ENCODE peak calls at places on chromosomes 13 and 19, in five cellular contexts. A is IMR-90, V is astrocyte, Y is ascending aorta, X is WERI-Rb-1. G is an unnamed sample. For H3K36me3, the result is how much of the 10 kb centered on the place peaks cover.

GRCh38 chr19:51246153-51246552 is 4.7 kb upstream of the SIGLECL1 start:
- DNase-seq in V (no peak), Y (no peak), A (peak), X (no peak), G (peak)

GRCh38 chr19:35641515-35642151 is at the start of gene ETV2:
- DNase-seq in Y (no peak), X (peak), V (no peak), A (peak), G (peak)

GRCh38 chr13:35164324-35164932 is 222.4 kb downstream of the NBEA start:
- DNase-seq in Y (no peak), X (no peak), A (peak), V (peak), G (no peak)

GRCh38 chr13:93182406-93182805 is 44.2 kb upstream of the GPC6 start:
- DNase-seq in V (no peak), X (no peak), Y (no peak), A (no peak), G (no peak)

GRCh38 chr19:34321735-34322134 is 43.3 kb upstream of the GPI start:
- DNase-seq in V (no peak), A (no peak), Y (no peak), X (no peak), G (no peak)

GRCh38 chr13:26785845-26786630 is 25.5 kb upstream of the GPR12 start:
- DNase-seq in Y (no peak), X (no peak), V (no peak), A (no peak), G (no peak)

GRCh38 chr13:97810152-97810551 is 143.3 kb upstream of the IPO5 start:
- DNase-seq in X (no peak), Y (no peak), A (peak), V (no peak), G (peak)

GRCh38 chr19:14440049-14440448 is 6.9 kb downstream of the PKN1 start:
- DNase-seq in A (no peak), V (no peak), Y (peak), X (no peak), G (no peak)

GRCh38 chr19:41939861-41940442 is 11.7 kb upstream of the ERFL start:
- DNase-seq in V (no peak), A (no peak), X (peak), Y (no peak), G (no peak)

GRCh38 chr13:39209731-39210633 is 171.7 kb downstream of the NHLRC3 start:
- DNase-seq in A (peak), Y (no peak), V (no peak), X (no peak), G (no peak)

GRCh38 chr19:9610484-9611113 is 10.4 kb downstream of the ZNF561 start:
- DNase-seq in V (no peak), X (no peak), A (no peak), Y (no peak), G (no peak)

GRCh38 chr19:38009650-38010229 is 102.7 kb downstream of the SIPA1L3 start:
- DNase-seq in X (no peak), V (no peak), Y (no peak), A (no peak), G (no peak)

GRCh38 chr19:11995174-11995573 is 30.3 kb downstream of the ZNF763 start:
- DNase-seq in X (no peak), A (peak), Y (no peak), V (no peak), G (peak)

GRCh38 chr19:20124879-20125278 is 42.1 kb upstream of the ZNF486 start:
- DNase-seq in A (no peak), Y (no peak), X (no peak), V (no peak), G (no peak)

GRCh38 chr19:43467730-43468129 is 2.3 kb upstream of the LYPD3 start:
- DNase-seq in X (no peak), V (peak), Y (no peak), A (peak), G (peak)

GRCh38 chr19:19427935-19428334 is 22.5 kb downstream of the GATAD2A start:
- DNase-seq in V (no peak), A (no peak), Y (no peak), X (no peak), G (no peak)

GRCh38 chr19:55179570-55180484 is at the start of gene SYT5:
- DNase-seq in X (peak), V (no peak), Y (no peak), A (no peak), G (no peak)

GRCh38 chr13:75621147-75621546 is 15.0 kb upstream of the LMO7 start:
- DNase-seq in A (peak), Y (no peak), X (no peak), V (peak), G (peak)

GRCh38 chr13:56247692-56248091 is 893.0 kb upstream of the PRR20A start:
- DNase-seq in A (no peak), V (no peak), X (no peak), Y (no peak), G (no peak)

GRCh38 chr13:19158526-19158925 is 23.1 kb downstream of the TUBA3C start:
- DNase-seq in V (no peak), Y (no peak), A (no peak), X (no peak), G (no peak)

GRCh38 chr19:16361254-16361653 is 36.6 kb downstream of the KLF2 start:
- DNase-seq in Y (no peak), X (no peak), A (no peak), V (no peak), G (no peak)

GRCh38 chr19:50555447-50556235 is 12.6 kb downstream of the LRRC4B start:
- DNase-seq in X (peak), V (no peak), A (no peak), Y (no peak), G (no peak)

GRCh38 chr13:64052526-64052925 is 2636.9 kb upstream of the PCDH20 start:
- DNase-seq in V (no peak), Y (no peak), X (no peak), A (no peak), G (no peak)
- TF ChIP-seq CTCF in V (no peak), Y (no peak), X (no peak), A (no peak), G (no peak)

DNA sequence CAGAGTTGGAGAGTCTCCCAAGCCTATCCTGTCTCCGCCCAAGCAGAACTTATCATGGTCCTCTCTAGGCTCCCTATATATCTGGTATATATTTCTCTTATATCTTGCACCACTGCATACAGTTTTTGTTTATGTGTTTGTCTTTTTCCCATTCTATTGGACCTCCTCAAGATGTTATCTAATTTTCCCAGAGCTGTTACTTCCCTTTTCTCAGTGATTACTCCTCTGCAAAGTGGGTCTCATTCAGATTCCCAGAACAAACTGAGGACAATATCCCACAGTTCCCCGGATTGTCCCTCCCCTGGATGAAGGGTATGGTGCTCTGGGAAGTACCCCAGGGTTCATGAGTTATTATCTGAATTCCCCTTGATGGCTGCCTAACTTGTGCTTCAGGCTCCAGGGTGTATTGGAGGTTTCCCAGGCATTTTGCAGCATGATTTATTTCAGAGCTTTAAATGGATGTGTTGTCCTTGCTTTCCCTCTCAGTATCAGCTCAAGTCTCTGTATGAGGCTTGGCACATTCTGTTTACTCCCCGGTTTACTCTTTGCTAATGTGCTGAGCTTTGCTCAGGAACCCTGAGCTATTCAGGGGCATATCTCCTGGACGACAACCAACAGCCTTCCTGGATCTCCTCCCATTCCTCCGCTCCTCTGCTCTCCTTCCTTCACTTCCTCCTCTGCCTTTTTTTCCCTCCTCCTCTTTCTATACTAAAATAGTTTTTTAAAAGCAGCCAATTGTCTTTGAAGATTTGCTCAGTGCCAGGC is 329.3 kb downstream of the SPRY2 start:
- DNase-seq in A (no peak), V (no peak), Y (no peak), X (no peak), G (no peak)
- H3K36me3 ChIP-seq in A (under half), V (under half), Y (under half), X (under half), G (under half)

DNA sequence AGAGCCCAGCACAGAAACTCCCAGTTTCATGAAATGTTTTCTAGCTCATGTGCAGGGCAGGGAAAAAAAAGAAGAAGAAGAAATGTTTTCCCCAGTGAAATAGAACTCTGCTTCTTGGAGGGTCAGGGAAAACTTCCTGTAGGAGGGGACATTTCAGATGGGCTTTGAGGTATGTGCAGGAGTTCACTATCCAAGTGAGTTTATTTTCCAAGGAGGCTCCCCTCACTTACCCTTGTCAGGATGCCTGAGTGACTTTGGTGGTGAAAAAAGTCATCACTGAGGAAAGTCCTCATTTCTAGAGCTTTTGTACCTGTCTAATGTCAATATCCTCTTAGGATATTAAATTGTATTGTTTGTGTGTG is 644 bp upstream of the C3 start:
- DNase-seq in X (no peak), Y (no peak), A (no peak), V (no peak), G (no peak)
- H3K4me3 ChIP-seq in X (no peak), Y (no peak), A (no peak), V (no peak), G (no peak)

GRCh38 chr13:100944791-100945345 is 270.3 kb upstream of the TMTC4 start:
- DNase-seq in V (no peak), X (peak), Y (no peak), A (no peak), G (no peak)
- TF ChIP-seq CTCF in V (no peak), X (no peak), Y (no peak), A (no peak), G (no peak)

DNA sequence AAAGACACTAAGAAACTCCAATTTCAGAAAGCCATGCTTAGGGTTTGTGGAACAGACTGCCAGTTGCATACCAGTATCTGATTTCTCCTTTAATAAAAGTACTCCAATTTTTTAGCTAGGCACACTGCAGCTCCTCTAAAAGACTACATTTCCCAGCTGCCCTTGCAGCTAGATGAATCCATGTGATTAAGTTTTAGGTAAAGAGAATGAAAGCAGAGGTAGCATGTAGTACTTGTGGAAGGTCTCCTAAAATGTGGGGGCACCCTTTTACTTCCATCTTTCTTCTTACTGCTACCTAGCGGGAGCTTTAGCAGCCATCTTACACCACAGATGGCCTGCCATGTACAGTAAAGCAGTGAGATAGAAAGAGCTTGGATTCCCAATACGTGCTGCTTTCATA is 33.0 kb upstream of the TSC22D1 start:
- DNase-seq in A (no peak), X (no peak), V (no peak), Y (no peak), G (no peak)
- H3K36me3 ChIP-seq in A (under half), X (under half), V (under half), Y (under half), G (under half)

GRCh38 chr19:46350029-46350757 is 3.3 kb downstream of the PPP5C start:
- DNase-seq in V (no peak), X (no peak), Y (no peak), A (no peak), G (no peak)

GRCh38 chr19:46349311-46349993 is 2.6 kb downstream of the PPP5C start:
- DNase-seq in Y (no peak), X (no peak), V (no peak), A (no peak), G (no peak)

GRCh38 chr19:46347985-46348384 is 1.1 kb downstream of the PPP5C start:
- DNase-seq in X (no peak), A (no peak), Y (no peak), V (no peak), G (no peak)

GRCh38 chr19:46351241-46352041 is 4.6 kb downstream of the PPP5C start:
- DNase-seq in V (peak), Y (no peak), X (no peak), A (peak), G (peak)

DNA sequence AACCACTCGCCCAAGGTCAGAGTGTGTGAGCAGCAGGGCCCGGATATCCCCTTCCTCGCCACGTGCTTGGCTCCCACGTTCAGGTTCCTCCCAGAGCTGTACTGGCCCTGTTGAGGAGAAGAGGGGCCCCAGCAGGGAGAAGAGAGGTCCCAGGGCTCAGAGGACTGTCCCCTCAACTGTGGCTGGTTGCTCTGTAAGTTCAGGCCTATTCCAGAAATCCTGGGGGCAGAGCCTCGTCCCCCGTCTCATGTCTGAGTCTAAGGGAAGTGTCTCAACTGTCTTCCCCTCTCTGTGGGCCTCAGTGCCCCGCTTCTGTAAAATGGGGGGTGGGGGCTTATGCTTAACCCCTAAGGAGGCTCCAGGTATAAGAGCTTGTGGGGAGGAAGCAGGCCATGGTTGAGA is 3.9 kb downstream of the PPP5C start:
- DNase-seq in A (no peak), Y (no peak), V (no peak), X (no peak), G (no peak)
- H3K4me3 ChIP-seq in A (no peak), Y (peak), V (no peak), X (no peak), G (no peak)

DNA sequence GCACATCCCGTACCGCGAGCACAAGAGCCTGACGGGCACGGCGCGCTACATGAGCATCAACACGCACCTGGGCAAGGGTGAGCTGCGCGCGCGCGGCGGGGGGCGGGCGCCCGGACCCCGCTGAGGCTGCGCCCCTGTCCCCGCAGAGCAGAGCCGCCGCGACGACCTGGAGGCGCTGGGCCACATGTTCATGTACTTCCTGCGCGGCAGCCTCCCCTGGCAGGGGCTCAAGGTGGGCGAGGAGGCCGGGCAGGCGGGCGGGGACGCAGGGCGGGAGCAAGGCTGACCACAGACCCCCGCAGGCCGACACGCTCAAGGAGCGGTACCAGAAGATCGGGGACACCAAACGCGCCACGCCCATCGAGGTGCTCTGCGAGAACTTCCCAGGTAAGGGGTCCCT is 36.5 kb downstream of the BTBD2 start:
- DNase-seq in V (no peak), X (no peak), A (no peak), Y (no peak), G (no peak)
- TF ChIP-seq CTCF in V (no peak), X (no peak), A (no peak), Y (no peak), G (no peak)

GRCh38 chr13:110628477-110628793 is 13.1 kb downstream of the NAXD start:
- DNase-seq in V (peak), Y (no peak), X (peak), A (no peak), G (peak)
- H3K36me3 ChIP-seq in V (under half), Y (under half), X (half or more), A (under half), G (under half)

GRCh38 chr13:73272831-73273230 is 214.0 kb downstream of the KLF5 start:
- DNase-seq in A (no peak), X (no peak), V (no peak), Y (no peak), G (no peak)

GRCh38 chr13:73273276-73273675 is 214.5 kb downstream of the KLF5 start:
- DNase-seq in A (no peak), V (no peak), Y (no peak), X (no peak), G (no peak)

GRCh38 chr13:73275163-73275562 is 216.4 kb downstream of the KLF5 start:
- DNase-seq in V (no peak), X (no peak), Y (no peak), A (no peak), G (no peak)

GRCh38 chr13:73274147-73274546 is 215.3 kb downstream of the KLF5 start:
- DNase-seq in Y (no peak), X (no peak), A (peak), V (peak), G (no peak)

GRCh38 chr13:73273737-73274136 is 214.9 kb downstream of the KLF5 start:
- DNase-seq in X (no peak), A (peak), Y (no peak), V (peak), G (peak)
- H3K4me3 ChIP-seq in X (no peak), A (no peak), Y (no peak), V (no peak), G (no peak)

DNA sequence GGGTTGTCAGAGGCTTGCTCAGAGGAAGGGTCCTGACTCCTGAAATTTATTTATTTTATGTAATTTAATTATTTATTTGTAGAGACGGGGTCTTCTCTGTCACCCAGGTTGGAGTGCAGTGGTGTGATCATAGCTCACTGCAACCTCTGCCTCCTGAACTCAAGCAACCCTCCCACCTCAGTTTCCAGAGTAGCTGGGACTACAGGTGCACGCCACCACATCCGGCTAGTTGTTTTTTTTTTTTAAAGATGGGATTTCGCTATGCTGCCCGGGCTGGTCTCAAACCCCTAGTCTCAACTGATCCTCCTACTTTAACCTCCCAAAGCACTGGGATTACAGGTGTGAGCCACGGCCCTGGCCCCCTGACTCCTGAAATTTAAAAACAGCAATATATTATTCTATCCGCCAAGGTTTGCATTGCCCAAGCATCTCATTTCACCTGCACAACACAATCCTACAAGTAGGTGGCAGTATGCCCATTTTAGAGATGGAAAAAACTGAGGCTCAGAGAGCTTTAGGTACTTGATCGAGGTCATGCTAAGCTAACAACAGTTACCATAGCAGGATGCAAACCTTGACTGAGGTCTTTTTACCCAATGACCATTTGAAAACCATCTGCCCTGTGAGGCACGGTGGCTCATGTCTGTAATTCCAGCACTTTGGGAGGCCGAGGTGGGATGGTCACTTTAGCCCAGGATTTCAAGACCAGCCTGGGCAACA is 18.1 kb downstream of the ARHGEF18 start:
- DNase-seq in A (peak), Y (no peak), X (no peak), V (peak), G (peak)
- TF ChIP-seq CTCF in A (peak), Y (peak), X (peak), V (peak), G (peak)

G was measured in brain microvascular endothelial cell.